ENCODE peak calls at places on chromosome 4, in five cellular contexts. W, H, R, Z and N are unnamed samples.
A peak's percentile ranks its signal among the peaks of the same experiment; 100 is the strongest.

GRCh38 chr4:39083164-39083563 is 21.1 kb downstream of the KLHL5 start:
- DNase-seq in W (no peak), H (peak; percentile 45), R (no peak), Z (no peak), N (no peak)

GRCh38 chr4:114249561-114250356 is 270.3 kb upstream of the ARSJ start:
- DNase-seq in W (no peak), H (no peak), R (no peak), Z (no peak), N (no peak)

GRCh38 chr4:99437686-99438577 is 2.8 kb upstream of the ADH7 start:
- DNase-seq in W (no peak), H (no peak), R (no peak), Z (no peak), N (no peak)

GRCh38 chr4:69689530-69690111 is 36.6 kb upstream of the UGT2A1 start:
- DNase-seq in W (no peak), H (peak; percentile 57), R (no peak), Z (no peak), N (no peak)

GRCh38 chr4:26424143-26424542 is 66.1 kb downstream of the CCKAR start:
- DNase-seq in W (no peak), H (no peak), R (no peak), Z (no peak), N (no peak)

GRCh38 chr4:38406243-38406642 is 257.8 kb upstream of the KLF3 start:
- DNase-seq in W (no peak), H (no peak), R (no peak), Z (no peak), N (no peak)

GRCh38 chr4:132646186-132646585 is 502.9 kb upstream of the PCDH10 start:
- DNase-seq in W (no peak), H (peak; percentile 3), R (no peak), Z (no peak), N (no peak)

GRCh38 chr4:168432419-168433146 is 47.7 kb downstream of the DDX60L start:
- DNase-seq in W (no peak), H (no peak), R (no peak), Z (no peak), N (no peak)

GRCh38 chr4:8655411-8656184 is 63.0 kb downstream of the CPZ start:
- DNase-seq in W (no peak), H (no peak), R (no peak), Z (peak; percentile 44), N (no peak)

GRCh38 chr4:173835863-173836262 is 305.8 kb upstream of the HAND2 start:
- DNase-seq in W (no peak), H (peak; percentile 57), R (no peak), Z (no peak), N (no peak)

GRCh38 chr4:173829565-173829964 is 299.5 kb upstream of the HAND2 start:
- DNase-seq in W (no peak), H (no peak), R (no peak), Z (no peak), N (no peak)

GRCh38 chr4:173837517-173837916 is 307.5 kb upstream of the HAND2 start:
- DNase-seq in W (no peak), H (no peak), R (no peak), Z (no peak), N (no peak)

DNA sequence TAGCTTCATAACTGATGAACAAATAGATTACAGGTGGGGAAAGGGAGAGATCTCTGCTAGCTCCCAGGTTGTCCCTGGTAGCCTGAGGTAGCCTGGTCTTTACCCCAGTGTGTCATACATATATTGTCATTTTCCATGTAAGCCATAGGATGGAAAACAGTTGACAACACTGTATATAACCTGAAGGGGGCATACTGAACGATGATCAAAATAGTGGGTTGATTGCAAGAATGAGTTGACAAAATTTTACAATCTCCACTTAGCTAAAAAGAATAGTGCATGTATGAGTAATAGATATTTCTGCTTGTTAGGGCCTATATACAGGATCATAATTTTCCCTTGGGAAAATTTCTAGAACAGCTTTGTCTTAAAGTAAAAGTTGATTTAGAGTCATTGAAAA is 304.1 kb upstream of the HAND2 start:
- DNase-seq in W (no peak), H (no peak), R (no peak), Z (no peak), N (no peak)
- TF ChIP-seq CTCF in W (no peak), H (no peak), R (no peak), Z (no peak), N (no peak)

DNA sequence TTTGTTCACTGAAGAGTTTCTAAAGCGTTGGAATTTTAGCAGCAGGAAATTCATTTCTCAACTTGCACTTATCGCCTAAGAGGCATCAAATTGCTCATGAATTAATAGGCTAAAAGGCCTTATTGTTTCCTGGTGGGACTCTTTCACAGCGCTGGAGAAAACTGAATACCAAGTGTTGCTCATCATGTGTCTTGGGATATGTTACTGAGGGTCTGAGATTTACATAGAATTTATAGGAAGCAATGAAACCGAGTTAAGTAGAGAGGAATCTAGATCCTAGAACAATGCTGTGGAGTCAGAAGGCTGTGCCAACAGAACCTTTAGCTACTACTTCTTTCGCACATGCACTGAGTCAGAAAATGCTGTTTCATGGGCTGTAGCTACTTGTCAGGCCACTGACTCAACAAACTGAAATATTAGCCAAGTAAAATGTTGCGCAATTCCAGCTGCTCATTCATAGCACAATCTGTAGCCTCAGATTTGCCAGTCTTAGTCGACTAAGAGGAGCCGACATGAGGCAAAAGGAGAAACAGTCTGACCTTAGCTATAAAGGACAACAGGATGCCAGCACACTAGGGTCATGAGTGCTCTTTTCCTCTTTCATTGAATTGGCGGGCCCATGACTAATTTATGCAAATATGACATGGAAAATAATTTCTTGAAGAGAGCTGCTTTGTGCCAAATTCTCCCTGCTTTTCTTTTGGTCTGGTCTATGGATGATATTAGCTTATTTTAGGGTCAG is 35.9 kb upstream of the CXCL8 start:
- DNase-seq in W (peak; percentile 72), H (peak; percentile 99), R (no peak), Z (no peak), N (no peak)
- TF ChIP-seq CTCF in W (no peak), H (no peak), R (no peak), Z (no peak), N (no peak)

GRCh38 chr4:120718979-120719566 is 203.5 kb downstream of the PRDM5 start:
- DNase-seq in W (no peak), H (peak; percentile 42), R (no peak), Z (no peak), N (no peak)
- TF ChIP-seq CTCF in W (no peak), H (peak; percentile 76), R (peak; percentile 51), Z (peak; percentile 64), N (no peak)

GRCh38 chr4:14152834-14153519 is 525.5 kb upstream of the BOD1L1 start:
- DNase-seq in W (no peak), H (no peak), R (no peak), Z (no peak), N (no peak)

GRCh38 chr4:14155803-14156202 is 528.3 kb upstream of the BOD1L1 start:
- DNase-seq in W (no peak), H (no peak), R (no peak), Z (no peak), N (no peak)

GRCh38 chr4:14157262-14157661 is 529.7 kb upstream of the BOD1L1 start:
- DNase-seq in W (no peak), H (no peak), R (no peak), Z (no peak), N (no peak)
- TF ChIP-seq CTCF in W (no peak), H (no peak), R (no peak), Z (no peak), N (no peak)

DNA sequence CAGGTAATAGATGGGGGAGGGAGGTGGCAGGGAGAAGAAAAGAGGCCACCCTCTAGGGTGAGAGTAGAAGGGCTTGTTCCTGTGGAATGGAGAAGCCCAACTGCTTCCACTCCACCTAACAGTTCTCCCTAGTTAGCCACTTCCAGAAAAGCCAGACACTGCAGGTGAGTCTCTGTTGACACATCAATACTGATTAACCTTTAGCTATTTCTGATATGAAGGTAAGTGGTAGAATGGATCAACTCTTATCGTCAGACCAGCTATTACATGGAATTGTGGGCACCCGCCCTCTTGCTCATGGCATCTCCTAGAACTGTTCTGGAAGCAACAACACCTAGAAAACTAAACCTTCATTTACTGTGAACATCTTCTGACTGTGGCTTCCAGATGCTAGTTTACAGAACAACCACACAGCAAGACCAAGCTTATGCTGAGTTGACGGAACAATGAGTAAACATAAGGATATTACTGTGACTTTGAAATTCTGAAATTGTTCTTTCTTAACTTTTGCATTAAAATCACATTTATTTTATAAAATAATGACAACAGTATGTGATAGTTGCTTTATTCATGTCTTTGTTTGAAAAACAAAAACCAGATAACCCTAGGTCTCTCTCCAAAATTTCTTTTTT is 44.7 kb downstream of the ANXA3 start:
- DNase-seq in W (no peak), H (no peak), R (no peak), Z (no peak), N (no peak)
- TF ChIP-seq CTCF in W (no peak), H (no peak), R (no peak), Z (no peak), N (no peak)

GRCh38 chr4:125522588-125522987 is 207.8 kb downstream of the FAT4 start:
- DNase-seq in W (no peak), H (no peak), R (no peak), Z (no peak), N (no peak)

GRCh38 chr4:125520258-125520990 is 205.7 kb downstream of the FAT4 start:
- DNase-seq in W (no peak), H (peak; percentile 43), R (no peak), Z (no peak), N (no peak)

GRCh38 chr4:125529071-125529470 is 214.3 kb downstream of the FAT4 start:
- DNase-seq in W (no peak), H (no peak), R (no peak), Z (no peak), N (no peak)

GRCh38 chr4:125522992-125523391 is 208.2 kb downstream of the FAT4 start:
- DNase-seq in W (no peak), H (no peak), R (no peak), Z (no peak), N (no peak)

GRCh38 chr4:125526420-125526819 is 211.7 kb downstream of the FAT4 start:
- DNase-seq in W (no peak), H (no peak), R (no peak), Z (no peak), N (no peak)
- TF ChIP-seq CTCF in W (no peak), H (no peak), R (no peak), Z (no peak), N (no peak)